ENCODE peak calls at places on chromosomes 11 and 22, in nine cellular contexts. B is breast epithelium, R is stomach, K is GM12878, N is suprapubic skin, O is spleen, L is HCT116, E is sigmoid colon, S is SK-N-SH. F is an unnamed sample.

GRCh38 chr22:17098379-17098819 is 13.6 kb downstream of the IL17RA start:
- DNase-seq in B (no peak), R (no peak), K (no peak), N (no peak), O (peak; percentile 73), L (no peak), E (peak; percentile 69), S (no peak), F (no peak)

GRCh38 chr22:35467788-35468187 is 67.8 kb downstream of the MCM5 start:
- DNase-seq in B (peak; percentile 61), R (peak; percentile 85), K (no peak), N (peak; percentile 78), O (peak; percentile 77), L (no peak), E (peak; percentile 93), S (peak; percentile 74), F (peak; percentile 36)

GRCh38 chr22:24805790-24806662 is at the start of gene SGSM1:
- DNase-seq in B (peak; percentile 46), R (peak; percentile 89), K (no peak), N (peak; percentile 78), O (peak; percentile 92), L (peak; percentile 59), E (peak; percentile 87), S (peak; percentile 97), F (peak; percentile 93)

GRCh38 chr11:31640611-31641010 is 131.0 kb downstream of the ELP4 start:
- DNase-seq in B (no peak), R (no peak), K (no peak), N (no peak), O (no peak), L (no peak), E (no peak), S (no peak), F (peak; percentile 17)

GRCh38 chr22:33357894-33358440 is 299.8 kb upstream of the SYN3 start:
- DNase-seq in B (no peak), R (no peak), K (no peak), N (no peak), O (no peak), L (no peak), E (no peak), S (no peak), F (no peak)

GRCh38 chr22:37193629-37194191 is 5.7 kb upstream of the C1QTNF6 start:
- DNase-seq in B (no peak), R (no peak), K (no peak), N (peak; percentile 40), O (no peak), L (no peak), E (peak; percentile 52), S (no peak), F (no peak)

GRCh38 chr11:35491231-35491871 is 34.1 kb downstream of the PAMR1 start:
- DNase-seq in B (no peak), R (no peak), K (no peak), N (no peak), O (no peak), L (no peak), E (no peak), S (no peak), F (no peak)

GRCh38 chr11:83540112-83540675 is 254.0 kb upstream of the CCDC90B start:
- DNase-seq in B (no peak), R (no peak), K (no peak), N (no peak), O (no peak), L (no peak), E (no peak), S (no peak), F (peak; percentile 24)

GRCh38 chr11:73538381-73538872 is 59.5 kb downstream of the FAM168A start:
- DNase-seq in B (no peak), R (no peak), K (peak; percentile 53), N (no peak), O (no peak), L (no peak), E (no peak), S (peak; percentile 55), F (peak; percentile 70)

GRCh38 chr22:50171319-50171964 is 911 bp downstream of the PANX2 start:
- DNase-seq in B (no peak), R (no peak), K (no peak), N (no peak), O (peak; percentile 75), L (no peak), E (no peak), S (no peak), F (peak; percentile 18)

GRCh38 chr11:116577273-116577672 is 195.5 kb downstream of the BUD13 start:
- DNase-seq in B (no peak), R (no peak), K (no peak), N (no peak), O (no peak), L (no peak), E (no peak), S (no peak), F (no peak)

GRCh38 chr11:67280791-67281551 is 8.1 kb upstream of the ANKRD13D start:
- DNase-seq in B (no peak), R (no peak), K (no peak), N (peak; percentile 62), O (peak; percentile 78), L (no peak), E (peak; percentile 63), S (no peak), F (no peak)

GRCh38 chr11:123481647-123482046 is 51.6 kb downstream of the GRAMD1B start:
- DNase-seq in B (no peak), R (no peak), K (no peak), N (no peak), O (no peak), L (no peak), E (no peak), S (no peak), F (no peak)

GRCh38 chr11:84581083-84581482 is 1046.1 kb downstream of the DLG2 start:
- DNase-seq in B (no peak), R (no peak), K (no peak), N (no peak), O (no peak), L (no peak), E (no peak), S (no peak), F (no peak)

GRCh38 chr11:86874314-86875056 is 74.1 kb downstream of the PRSS23 start:
- DNase-seq in B (no peak), R (no peak), K (no peak), N (no peak), O (no peak), L (no peak), E (no peak), S (no peak), F (no peak)

GRCh38 chr11:123546515-123546914 is 107.9 kb downstream of the SCN3B start:
- DNase-seq in B (no peak), R (no peak), K (no peak), N (no peak), O (no peak), L (no peak), E (no peak), S (no peak), F (no peak)

GRCh38 chr11:125128450-125128849 is 17.0 kb upstream of the TMEM218 start:
- DNase-seq in B (no peak), R (no peak), K (no peak), N (no peak), O (no peak), L (no peak), E (no peak), S (no peak), F (no peak)

GRCh38 chr22:41775338-41775737 is 25.1 kb upstream of the CCDC134 start:
- DNase-seq in B (no peak), R (no peak), K (no peak), N (no peak), O (no peak), L (no peak), E (no peak), S (no peak), F (no peak)
- TF ChIP-seq POLR2AphosphoS5 in B (no peak), R (no peak), K (no peak), N (no peak), O (no peak), L (no peak), E (no peak), S (no peak), F (no peak)

DNA sequence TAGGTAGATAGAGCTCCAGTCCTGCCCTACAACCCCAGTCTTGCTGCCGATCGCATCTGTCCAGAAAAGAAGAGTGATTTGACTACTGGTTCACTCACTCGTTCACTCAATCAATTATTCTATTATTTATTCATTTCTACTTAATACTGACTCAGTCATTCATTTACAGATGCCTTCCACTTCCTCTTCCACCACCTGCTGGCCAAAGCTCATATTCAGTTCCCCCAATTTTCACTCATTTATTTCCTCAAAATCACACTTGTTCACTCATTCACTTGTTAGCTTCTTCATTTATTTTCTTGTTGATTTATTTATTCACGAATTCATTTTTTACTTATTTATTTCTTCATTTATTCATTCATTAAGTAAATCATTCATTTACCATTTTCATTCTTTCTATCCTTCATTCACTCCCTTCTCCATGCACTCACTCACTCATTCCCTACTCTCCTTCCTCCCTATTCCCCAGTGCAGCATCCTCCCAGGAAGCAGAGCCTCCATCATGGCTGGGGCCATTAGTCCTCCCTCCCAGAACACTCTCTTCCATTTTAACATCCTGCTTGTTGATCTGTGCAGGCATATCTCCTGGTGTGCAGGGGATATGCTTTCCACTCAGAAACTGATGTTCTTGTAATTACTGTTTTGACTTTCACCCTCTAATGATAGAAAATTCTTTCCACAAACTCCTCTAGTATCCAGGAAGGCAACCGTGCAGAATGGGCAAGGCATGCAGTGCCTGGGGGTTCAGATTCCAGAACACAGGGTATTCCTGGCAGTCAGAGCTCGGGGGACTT is 281.0 kb downstream of the TENM4 start:
- DNase-seq in B (no peak), R (no peak), K (no peak), N (no peak), O (no peak), L (no peak), E (no peak), S (no peak), F (no peak)
- TF ChIP-seq CTCF in B (no peak), R (no peak), K (no peak), N (no peak), O (no peak), L (no peak), E (no peak), S (peak; percentile 49), F (peak; percentile 41)

DNA sequence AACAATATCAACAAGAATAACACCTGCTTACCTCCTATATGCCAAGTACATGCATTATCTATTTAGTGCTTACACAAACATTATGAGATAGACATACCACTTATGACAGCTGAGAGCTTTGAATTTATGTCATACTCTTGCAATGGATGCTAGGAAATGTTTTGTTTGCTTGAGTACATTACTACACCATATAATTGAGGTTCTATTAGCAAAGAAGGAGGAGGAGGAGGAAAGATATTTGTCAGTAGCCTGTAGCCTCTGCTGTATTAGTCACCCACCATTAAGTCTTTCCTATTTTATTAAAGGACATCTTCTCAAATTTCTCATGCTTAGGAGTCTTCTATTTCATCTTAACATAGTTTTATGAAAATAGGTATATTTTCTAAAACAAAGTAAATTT is 6.4 kb downstream of the ANO5 start:
- DNase-seq in B (no peak), R (no peak), K (no peak), N (no peak), O (no peak), L (no peak), E (no peak), S (no peak), F (no peak)
- H3K4me3 ChIP-seq in B (no peak overlapping the region), R (no peak overlapping the region), K (no peak overlapping the region), N (no peak overlapping the region), O (no peak overlapping the region), L (no peak overlapping the region), E (no peak overlapping the region), S (no peak overlapping the region), F (no peak overlapping the region)

GRCh38 chr11:81674211-81674610 is 1059.5 kb downstream of the FAM181B start:
- DNase-seq in B (no peak), R (no peak), K (no peak), N (no peak), O (no peak), L (no peak), E (no peak), S (no peak), F (no peak)

GRCh38 chr11:81673001-81673400 is 1060.7 kb downstream of the FAM181B start:
- DNase-seq in B (no peak), R (no peak), K (no peak), N (no peak), O (no peak), L (no peak), E (no peak), S (no peak), F (no peak)

GRCh38 chr11:81669944-81670526 is 1063.6 kb downstream of the FAM181B start:
- DNase-seq in B (no peak), R (no peak), K (no peak), N (no peak), O (no peak), L (no peak), E (no peak), S (no peak), F (no peak)
- TF ChIP-seq POLR2AphosphoS5 in B (no peak), R (no peak), K (no peak), N (no peak), O (no peak), L (no peak), E (no peak), S (no peak), F (no peak)